ENCODE peak calls at places on chromosomes 4 and X, in six cellular contexts. A is MM.1S, W is WTC11, T is upper lobe of right lung, O is fibroblast of the aortic adventitia, R is breast epithelium. Q is an unnamed sample.

GRCh38 chr4:8910100-8910821 is 38.6 kb upstream of the HMX1 start:
- DNase-seq in W (no peak), R (peak), T (peak), A (no peak), O (no peak), Q (peak)

GRCh38 chr4:168677063-168677462 is 180.2 kb downstream of the PALLD start:
- DNase-seq in T (no peak), R (no peak), W (no peak), A (no peak), O (no peak), Q (no peak)

GRCh38 chr4:150268444-150268843 is 190.2 kb downstream of the DCLK2 start:
- DNase-seq in A (no peak), T (no peak), W (no peak), R (no peak), O (no peak), Q (no peak)

GRCh38 chrX:12894074-12894691 is 12.2 kb upstream of the TLR8 start:
- DNase-seq in A (peak), R (no peak), T (no peak), W (peak), O (peak), Q (peak)

GRCh38 chrX:121455890-121456289 is 408.5 kb downstream of the GLUD2 start:
- DNase-seq in R (no peak), W (no peak), O (no peak), T (no peak), A (no peak), Q (no peak)

GRCh38 chr4:69095301-69095731 is 958 bp upstream of the UGT2B7 start:
- DNase-seq in R (no peak), O (peak), A (no peak), T (no peak), W (no peak), Q (no peak)

GRCh38 chrX:49106930-49107329 is 16.6 kb downstream of the GPKOW start:
- DNase-seq in O (peak), T (no peak), W (peak), A (no peak), R (no peak), Q (no peak)

GRCh38 chr4:113837397-113837796 is 75.9 kb upstream of the CAMK2D start:
- DNase-seq in T (no peak), R (no peak), O (peak), A (peak), W (no peak), Q (no peak)

GRCh38 chr4:22048326-22048725 is 99.8 kb upstream of the KCNIP4 start:
- DNase-seq in O (no peak), W (no peak), R (no peak), A (no peak), T (no peak), Q (no peak)

GRCh38 chrX:51891821-51892551 is 1.4 kb upstream of the MAGED1 start:
- DNase-seq in R (no peak), T (no peak), W (no peak), O (peak), A (no peak), Q (no peak)

GRCh38 chr4:120096508-120097297 is 30.1 kb upstream of the MAD2L1 start:
- DNase-seq in T (no peak), O (peak), R (no peak), W (no peak), A (no peak), Q (no peak)

GRCh38 chrX:108198420-108198819 is 106.8 kb downstream of the ATG4A start:
- DNase-seq in O (peak), R (no peak), A (no peak), W (no peak), T (no peak), Q (no peak)

GRCh38 chrX:108199041-108199440 is 107.5 kb downstream of the ATG4A start:
- DNase-seq in R (no peak), O (no peak), T (no peak), W (no peak), A (no peak), Q (no peak)

GRCh38 chrX:108203540-108203939 is 112.0 kb downstream of the ATG4A start:
- DNase-seq in W (no peak), O (no peak), A (no peak), T (no peak), R (no peak), Q (no peak)

GRCh38 chrX:108199691-108200090 is 108.1 kb downstream of the ATG4A start:
- DNase-seq in A (peak), W (peak), R (no peak), T (no peak), O (peak), Q (no peak)
- TF ChIP-seq CTCF in A (peak), W (peak), R (peak), T (peak), O (peak), Q (peak)

GRCh38 chr4:63302078-63302477 is 1107.2 kb downstream of the TECRL start:
- DNase-seq in W (no peak), R (no peak), T (no peak), O (no peak), A (no peak), Q (no peak)

GRCh38 chr4:63296773-63297172 is 1112.5 kb downstream of the TECRL start:
- DNase-seq in W (peak), A (no peak), O (no peak), T (no peak), R (no peak), Q (no peak)
- TF ChIP-seq CTCF in W (no peak), A (peak), O (no peak), T (peak), R (no peak), Q (no peak)

DNA sequence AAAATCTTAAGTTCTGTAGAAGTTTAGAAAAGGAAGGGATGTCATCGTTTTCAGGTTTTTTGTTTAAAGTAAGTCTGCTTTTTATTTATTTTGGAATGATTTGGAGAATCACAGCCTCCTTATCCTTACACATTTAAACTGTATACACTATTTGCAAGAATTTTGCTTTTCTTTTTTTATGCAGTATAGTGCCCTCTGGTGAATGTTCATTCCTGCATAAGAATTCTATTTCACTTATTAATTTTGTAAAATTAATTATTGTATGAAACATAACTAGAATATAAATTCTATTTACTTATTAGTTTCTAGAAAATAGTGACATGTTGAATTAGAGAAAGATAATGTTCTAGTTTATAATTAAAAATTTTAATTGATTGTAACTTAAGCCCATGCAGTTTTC is 44.6 kb downstream of the DACH2 start:
- DNase-seq in O (no peak), A (no peak), T (no peak), W (no peak), R (no peak), Q (no peak)
- TF ChIP-seq CTCF in O (no peak), A (no peak), T (no peak), W (no peak), R (no peak), Q (peak)

DNA sequence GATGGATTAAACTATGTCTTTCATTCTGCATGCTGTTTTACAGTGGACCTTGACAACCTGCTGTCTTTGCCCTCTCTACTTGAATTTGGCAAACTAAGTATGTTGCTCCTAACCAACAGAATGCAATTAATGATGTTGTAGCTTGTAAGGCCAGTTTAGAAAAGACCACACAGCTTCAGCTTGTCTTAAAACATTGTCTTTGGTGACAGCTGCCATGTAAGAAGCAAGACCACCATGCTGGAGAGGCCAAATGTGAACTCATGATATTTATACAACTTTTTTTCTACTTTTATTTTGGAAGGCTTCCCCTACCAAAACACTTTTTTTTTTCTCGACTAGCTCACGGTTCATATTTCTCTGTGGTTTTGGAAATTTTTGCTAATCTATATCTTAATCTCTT is 278.0 kb upstream of the GNPDA2 start:
- DNase-seq in A (no peak), R (no peak), O (no peak), T (no peak), W (no peak), Q (no peak)
- TF ChIP-seq CTCF in A (no peak), R (no peak), O (no peak), T (no peak), W (no peak), Q (no peak)

GRCh38 chr4:5755679-5756078 is 44.7 kb downstream of the EVC start:
- DNase-seq in T (peak), O (no peak), A (no peak), W (no peak), R (no peak), Q (no peak)

GRCh38 chr4:5757536-5757935 is 46.5 kb downstream of the EVC start:
- DNase-seq in W (no peak), T (no peak), R (no peak), A (no peak), O (peak), Q (no peak)

GRCh38 chr4:5757954-5758353 is 47.0 kb downstream of the EVC start:
- DNase-seq in R (no peak), O (no peak), W (no peak), A (no peak), T (peak), Q (no peak)

GRCh38 chr4:5756271-5756670 is 45.3 kb downstream of the EVC start:
- DNase-seq in R (no peak), O (no peak), T (peak), W (no peak), A (no peak), Q (no peak)

GRCh38 chr4:5757091-5757490 is 46.1 kb downstream of the EVC start:
- DNase-seq in T (peak), O (no peak), W (no peak), A (no peak), R (no peak), Q (peak)
- TF ChIP-seq CTCF in T (no peak), O (no peak), W (no peak), A (no peak), R (no peak), Q (no peak)